ENCODE peak calls at places on chromosomes 12 and 14, in eight cellular contexts. E is tibial artery, L is HFF-Myc, S is brain microvascular endothelial cell, Q is SK-N-SH, G is WERI-Rb-1, P is uterus, X is NB4. Z is an unnamed sample.

GRCh38 chr14:100297320-100298300 is 8.6 kb downstream of the SLC25A29 start:
- DNase-seq in E (peak; percentile 91), L (no peak), S (peak; percentile 27), Q (peak; percentile 30), G (no peak), P (peak; percentile 73), X (peak; percentile 89), Z (peak; percentile 31)

GRCh38 chr14:27411021-27411420 is 813.2 kb upstream of the NOVA1 start:
- DNase-seq in E (no peak), L (no peak), S (no peak), Q (peak; percentile 4), G (no peak), P (no peak), X (no peak), Z (no peak)

GRCh38 chr12:3341594-3341993 is 149.4 kb upstream of the PRMT8 start:
- DNase-seq in E (no peak), L (no peak), S (no peak), Q (no peak), G (peak; percentile 69), P (no peak), X (no peak), Z (no peak)

GRCh38 chr14:60161176-60162107 is 3.8 kb downstream of the DHRS7 start:
- DNase-seq in E (peak; percentile 63), L (no peak), S (no peak), Q (no peak), G (peak; percentile 34), P (peak; percentile 16), X (peak; percentile 13), Z (peak; percentile 13)

GRCh38 chr12:107895966-107896365 is 121.5 kb downstream of the ASCL4 start:
- DNase-seq in E (no peak), L (no peak), S (no peak), Q (no peak), G (no peak), P (no peak), X (no peak), Z (no peak)

GRCh38 chr14:68782091-68782981 is 10.5 kb downstream of the ZFP36L1 start:
- DNase-seq in E (peak; percentile 14), L (no peak), S (no peak), Q (no peak), G (no peak), P (peak; percentile 34), X (no peak), Z (no peak)

GRCh38 chr12:32671930-32672785 is 6.9 kb upstream of the DNM1L start:
- DNase-seq in E (no peak), L (peak; percentile 94), S (peak; percentile 56), Q (peak; percentile 85), G (peak; percentile 55), P (peak; percentile 43), X (peak; percentile 75), Z (peak; percentile 80)

GRCh38 chr14:69360438-69361108 is 37.5 kb downstream of the ERH start:
- DNase-seq in E (no peak), L (no peak), S (no peak), Q (no peak), G (no peak), P (no peak), X (peak; percentile 54), Z (no peak)

GRCh38 chr12:55446334-55446733 is 2.5 kb downstream of the OR6C2 start:
- DNase-seq in E (no peak), L (no peak), S (no peak), Q (no peak), G (no peak), P (no peak), X (no peak), Z (no peak)

DNA sequence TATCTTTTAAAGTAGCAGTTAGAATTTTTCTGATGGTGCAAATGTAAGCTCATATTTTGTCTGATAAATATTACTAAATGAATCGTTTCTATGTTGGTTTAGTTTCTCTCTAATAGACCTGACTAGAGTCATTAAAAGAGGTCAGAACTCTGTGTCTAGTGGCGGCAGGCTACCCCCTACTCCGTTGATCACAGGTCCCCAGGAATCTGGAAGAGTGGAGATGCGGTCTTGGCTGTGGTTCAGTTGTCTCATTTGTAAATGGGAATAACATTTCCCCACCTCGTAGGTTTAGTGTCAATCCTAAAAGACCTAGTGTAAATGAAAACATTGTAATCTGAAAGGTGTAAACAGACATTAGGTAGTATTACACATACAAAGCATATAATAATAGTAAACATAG is 4.7 kb upstream of the FOXJ2 start:
- DNase-seq in E (no peak), L (no peak), S (no peak), Q (no peak), G (no peak), P (no peak), X (no peak), Z (no peak)
- H3K4me3 ChIP-seq in E (no peak overlapping the region), L (no peak overlapping the region), S (no peak overlapping the region), Q (peak overlapping the region; percentile 58), G (peak overlapping the region; percentile 74), P (no peak overlapping the region), X (peak overlapping the region; percentile 45), Z (no peak overlapping the region)

GRCh38 chr12:57069522-57069921 is 9.1 kb downstream of the NEMP1 start:
- DNase-seq in E (peak; percentile 80), L (peak; percentile 84), S (peak; percentile 78), Q (peak; percentile 59), G (peak; percentile 54), P (peak; percentile 83), X (peak; percentile 97), Z (peak; percentile 76)

GRCh38 chr12:57066245-57066644 is 12.3 kb downstream of the NEMP1 start:
- DNase-seq in E (no peak), L (no peak), S (no peak), Q (no peak), G (no peak), P (no peak), X (no peak), Z (no peak)

GRCh38 chr12:57058454-57058853 is 8.5 kb upstream of the MYO1A start:
- DNase-seq in E (no peak), L (no peak), S (no peak), Q (no peak), G (no peak), P (no peak), X (no peak), Z (no peak)

DNA sequence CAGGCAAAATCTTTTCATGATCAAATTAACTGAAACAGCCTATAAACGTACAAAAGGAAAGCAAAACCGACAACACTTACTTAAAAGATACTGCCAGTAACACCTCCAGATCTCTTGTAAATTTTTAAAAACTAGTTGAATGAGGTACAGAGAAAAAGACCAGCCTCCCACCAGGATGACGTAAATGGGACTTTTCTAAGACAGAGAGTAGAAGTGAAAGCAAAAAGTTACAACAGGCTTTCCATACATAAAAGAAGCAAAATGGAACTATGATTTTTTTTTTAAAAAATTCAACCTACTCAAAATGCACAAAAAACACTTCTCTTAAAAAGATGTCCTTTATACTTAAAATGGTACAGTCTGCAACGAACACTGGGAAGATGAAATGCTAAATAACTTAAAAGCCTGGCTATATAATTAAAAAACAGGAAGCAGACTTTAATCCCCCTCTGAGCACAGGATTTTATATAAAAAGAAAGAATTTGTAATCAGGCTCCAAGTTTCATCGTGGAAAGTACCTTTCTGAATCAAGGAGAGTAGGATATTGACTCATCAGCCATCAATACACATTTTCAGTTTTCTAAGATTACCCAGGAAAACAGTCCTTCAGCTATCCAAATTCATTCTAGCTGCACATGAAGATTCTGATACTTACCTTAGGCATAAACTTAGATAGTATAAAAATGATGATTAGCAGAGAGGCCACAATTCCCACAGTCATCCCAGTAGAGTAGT is 14.2 kb upstream of the MYO1A start:
- DNase-seq in E (no peak), L (no peak), S (no peak), Q (no peak), G (no peak), P (no peak), X (peak; percentile 23), Z (no peak)
- TF ChIP-seq CTCF in E (no peak), L (no peak), S (no peak), Q (no peak), G (no peak), P (no peak), X (no peak), Z (no peak)

GRCh38 chr14:71891970-71892369 is 40.3 kb upstream of the RGS6 start:
- DNase-seq in E (no peak), L (no peak), S (no peak), Q (no peak), G (no peak), P (no peak), X (no peak), Z (no peak)
- H3K4me3 ChIP-seq in E (no peak overlapping the region), L (no peak overlapping the region), S (no peak overlapping the region), Q (no peak overlapping the region), G (no peak overlapping the region), P (no peak overlapping the region), X (no peak overlapping the region), Z (no peak overlapping the region)

GRCh38 chr12:22018860-22019259 is 27.2 kb upstream of the CMAS start:
- DNase-seq in E (no peak), L (no peak), S (no peak), Q (no peak), G (no peak), P (no peak), X (peak; percentile 30), Z (no peak)
- TF ChIP-seq CTCF in E (peak; percentile 34), L (peak; percentile 11), S (peak; percentile 12), Q (peak; percentile 59), G (no peak), P (peak; percentile 38), X (peak; percentile 26), Z (peak; percentile 30)

GRCh38 chr12:53989227-53990113 is 4.5 kb downstream of the HOXC10 start:
- DNase-seq in E (no peak), L (no peak), S (no peak), Q (no peak), G (peak; percentile 43), P (no peak), X (peak; percentile 91), Z (no peak)
- H3K4me3 ChIP-seq in E (peak overlapping the region; percentile 64), L (no peak overlapping the region), S (no peak overlapping the region), Q (peak overlapping the region; percentile 14), G (no peak overlapping the region), P (no peak overlapping the region), X (peak overlapping the region; percentile 32), Z (peak overlapping the region; percentile 32)

GRCh38 chr12:9033244-9033887 is 44.0 kb downstream of the KLRG1 start:
- DNase-seq in E (no peak), L (no peak), S (no peak), Q (no peak), G (no peak), P (no peak), X (no peak), Z (no peak)
- TF ChIP-seq CTCF in E (no peak), L (no peak), S (no peak), Q (no peak), G (no peak), P (no peak), X (no peak), Z (no peak)

DNA sequence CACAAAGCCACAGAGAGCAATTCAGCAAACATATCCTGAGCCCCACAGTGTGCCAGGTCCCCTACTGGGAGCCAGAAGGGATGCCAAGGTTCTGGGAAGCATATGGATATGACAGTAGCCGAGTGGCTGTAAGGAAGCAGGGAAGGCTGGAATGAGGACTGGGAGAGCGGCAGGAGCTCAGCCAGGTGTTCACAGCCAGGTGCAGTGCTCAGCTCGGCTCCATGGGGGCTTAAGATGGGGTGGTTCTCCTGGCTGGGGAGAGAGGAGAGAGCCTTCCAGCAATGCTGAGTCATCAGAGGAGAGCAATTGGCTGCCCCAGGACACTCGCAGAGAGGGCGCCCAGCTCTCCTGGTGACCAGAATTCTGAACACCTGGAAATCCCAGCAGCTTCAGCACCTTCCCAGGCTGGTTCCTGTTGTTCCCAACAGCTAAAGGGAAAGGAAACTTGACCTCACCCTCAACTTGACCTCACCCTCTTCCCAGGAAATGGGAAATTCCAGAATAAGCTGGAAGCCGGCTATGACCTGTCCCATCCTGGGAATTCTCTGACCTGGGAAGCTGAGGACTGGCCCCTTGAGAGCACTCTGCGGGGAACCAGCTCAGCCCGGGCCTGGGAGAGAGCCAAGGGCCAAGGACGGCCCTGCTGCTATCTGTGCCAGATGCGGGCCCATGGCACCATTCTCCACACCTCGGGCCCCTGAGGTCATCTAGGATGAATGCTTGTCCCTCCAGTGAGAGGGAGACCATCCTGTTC is 34.6 kb downstream of the SLC6A12 start:
- DNase-seq in E (no peak), L (no peak), S (no peak), Q (no peak), G (no peak), P (no peak), X (no peak), Z (no peak)
- H3K4me3 ChIP-seq in E (no peak overlapping the region), L (no peak overlapping the region), S (no peak overlapping the region), Q (no peak overlapping the region), G (no peak overlapping the region), P (no peak overlapping the region), X (no peak overlapping the region), Z (no peak overlapping the region)